ENCODE peak calls at places on chromosome 16, in four cellular contexts. D is thoracic aorta, E is T-helper 1 cell, W is AG20443. K is an unnamed sample.

GRCh38 chr16:67533024-67533560 is 4.5 kb downstream of the RIPOR1 start:
- DNase-seq in D (no peak), E (no peak), W (no peak), K (no peak)

GRCh38 chr16:90019201-90019542 is at the start of gene DBNDD1:
- DNase-seq in D (no peak), E (no peak), W (peak; percentile 58), K (no peak)

GRCh38 chr16:66471696-66472393 is 44.8 kb downstream of the BEAN1 start:
- DNase-seq in D (no peak), E (no peak), W (no peak), K (no peak)

GRCh38 chr16:7366041-7366440 is 33.4 kb downstream of the RBFOX1 start:
- DNase-seq in D (no peak), E (no peak), W (no peak), K (no peak)

GRCh38 chr16:46629331-46629843 is 8.2 kb upstream of the SHCBP1 start:
- DNase-seq in D (no peak), E (no peak), W (peak; percentile 81), K (no peak)

GRCh38 chr16:10253344-10253855 is 71.2 kb upstream of the GRIN2A start:
- DNase-seq in D (no peak), E (no peak), W (no peak), K (no peak)

GRCh38 chr16:89051521-89052166 is 42.0 kb upstream of the ACSF3 start:
- DNase-seq in D (no peak), E (no peak), W (no peak), K (no peak)

GRCh38 chr16:30829130-30830071 is 42.4 kb upstream of the ZNF629 start:
- DNase-seq in D (no peak), E (no peak), W (no peak), K (peak; percentile 80)

GRCh38 chr16:29808219-29808900 is 2.0 kb downstream of the MAZ start:
- DNase-seq in D (no peak), E (no peak), W (no peak), K (no peak)

GRCh38 chr16:23317266-23317661 is 15.2 kb downstream of the SCNN1B start:
- DNase-seq in D (no peak), E (no peak), W (no peak), K (peak; percentile 84)

GRCh38 chr16:89442990-89443726 is 47.2 kb downstream of the ANKRD11 start:
- DNase-seq in D (no peak), E (no peak), W (peak; percentile 46), K (peak; percentile 70)

GRCh38 chr16:15741207-15741871 is 91.3 kb downstream of the NDE1 start:
- DNase-seq in D (no peak), E (no peak), W (no peak), K (no peak)

GRCh38 chr16:89256651-89257254 is 39.2 kb downstream of the ZNF778 start:
- DNase-seq in D (no peak), E (peak; percentile 58), W (peak; percentile 87), K (peak; percentile 75)